ENCODE peak calls at places on chromosomes 13 and 19, in five cellular contexts. V is SW480; M is ACHN; Y is ureter; N is stimulated activated CD4-positive, alpha-beta T cell treated with anti-CD3 and anti-CD28 coated beads, Interleukin-15, amount 100 ng/mL, for 24 hours. A is an unnamed sample.

GRCh38 chr19:58572026-58572817 is 913 bp downstream of the MZF1 start:
- DNase-seq in V (no peak), N (no peak), M (no peak), Y (no peak), A (no peak)

GRCh38 chr13:77907653-77908341 is 10.8 kb downstream of the EDNRB start:
- DNase-seq in N (no peak), V (no peak), M (no peak), Y (no peak), A (no peak)

GRCh38 chr19:46697142-46697960 is 19.6 kb downstream of the PRKD2 start:
- DNase-seq in V (peak), M (no peak), Y (peak), N (peak), A (peak)

GRCh38 chr13:93660664-93661063 is 434.1 kb downstream of the GPC6 start:
- DNase-seq in Y (no peak), M (no peak), N (no peak), V (no peak), A (no peak)

GRCh38 chr13:97308735-97309429 is 86.7 kb downstream of the MBNL2 start:
- DNase-seq in V (no peak), M (no peak), N (no peak), Y (no peak), A (no peak)

GRCh38 chr13:75469087-75469486 is 12.9 kb downstream of the TBC1D4 start:
- DNase-seq in V (no peak), M (no peak), Y (no peak), N (no peak), A (no peak)

GRCh38 chr13:111662451-111662850 is 342.0 kb downstream of the TEX29 start:
- DNase-seq in N (no peak), M (no peak), V (no peak), Y (peak), A (no peak)

GRCh38 chr13:52127783-52128702 is 830 bp downstream of the NEK5 start:
- DNase-seq in V (peak), M (peak), Y (peak), N (peak), A (no peak)

GRCh38 chr13:30332516-30333165 is 25.3 kb upstream of the KATNAL1 start:
- DNase-seq in N (no peak), M (peak), Y (no peak), V (peak), A (no peak)